ENCODE peak calls at places on chromosome 6, in five cellular contexts. C is Calu3, X is A549, M is fibroblast of lung, H is PC-9. P is an unnamed sample.

GRCh38 chr6:28474441-28475219 is 31.3 kb upstream of the ZSCAN23 start:
- DNase-seq in C (peak), M (peak), X (peak), H (peak), P (peak)

GRCh38 chr6:66179363-66179762 is 472.3 kb upstream of the EYS start:
- DNase-seq in M (peak), X (no peak), H (no peak), C (no peak), P (no peak)

GRCh38 chr6:35073211-35073610 is 67.9 kb downstream of the TCP11 start:
- DNase-seq in H (no peak), M (no peak), C (no peak), X (no peak), P (no peak)

GRCh38 chr6:14674867-14675648 is 557.5 kb downstream of the CD83 start:
- DNase-seq in C (no peak), X (no peak), M (no peak), H (no peak), P (no peak)

GRCh38 chr6:83536034-83536646 is 23.8 kb downstream of the PRSS35 start:
- DNase-seq in X (peak), H (peak), C (peak), M (peak), P (no peak)

GRCh38 chr6:163427498-163428254 is 13.2 kb downstream of the QKI start:
- DNase-seq in M (peak), H (no peak), C (no peak), X (peak), P (peak)

GRCh38 chr6:148973809-148974208 is 227.0 kb downstream of the UST start:
- DNase-seq in M (peak), C (no peak), H (no peak), X (peak), P (no peak)

GRCh38 chr6:4819706-4820283 is 43.6 kb downstream of the CDYL start:
- DNase-seq in X (no peak), C (no peak), M (no peak), H (no peak), P (no peak)

GRCh38 chr6:53439556-53439955 is 90.8 kb upstream of the ELOVL5 start:
- DNase-seq in H (no peak), X (no peak), C (no peak), M (peak), P (no peak)

GRCh38 chr6:104574135-104574750 is 285.5 kb downstream of the HACE1 start:
- DNase-seq in X (no peak), C (no peak), H (no peak), M (no peak), P (no peak)

GRCh38 chr6:139144490-139145085 is 9.7 kb downstream of the HECA start:
- DNase-seq in C (no peak), X (no peak), M (no peak), H (no peak), P (no peak)

GRCh38 chr6:129345890-129346289 is 364.1 kb downstream of the ARHGAP18 start:
- DNase-seq in C (no peak), M (peak), H (no peak), X (no peak), P (peak)

GRCh38 chr6:112017169-112017568 is 36.7 kb upstream of the CCN6 start:
- DNase-seq in M (no peak), C (no peak), H (no peak), X (no peak), P (no peak)

GRCh38 chr6:2783188-2783957 is 18.2 kb downstream of the WRNIP1 start:
- DNase-seq in C (no peak), M (no peak), X (no peak), H (no peak), P (no peak)

GRCh38 chr6:5569491-5569890 is 308.2 kb downstream of the FARS2 start:
- DNase-seq in C (no peak), H (no peak), X (no peak), M (peak), P (no peak)

GRCh38 chr6:133705731-133706130 is 183.2 kb upstream of the TCF21 start:
- DNase-seq in X (no peak), H (peak), M (peak), C (no peak), P (peak)

GRCh38 chr6:140372064-140372463 is 997.6 kb upstream of the CITED2 start:
- DNase-seq in X (no peak), H (no peak), C (no peak), M (no peak), P (no peak)

GRCh38 chr6:137845460-137845859 is 21.6 kb upstream of the TNFAIP3 start:
- DNase-seq in C (peak), M (peak), H (no peak), X (no peak), P (no peak)

GRCh38 chr6:99178168-99178567 is 171.3 kb downstream of the FAXC start:
- DNase-seq in H (peak), M (no peak), C (peak), X (no peak), P (peak)

GRCh38 chr6:88512951-88513350 is 346.8 kb upstream of the CNR1 start:
- DNase-seq in H (no peak), X (no peak), M (no peak), C (no peak), P (peak)

GRCh38 chr6:158708239-158708638 is 58.4 kb downstream of the SYTL3 start:
- DNase-seq in M (peak), C (peak), X (no peak), H (no peak), P (no peak)

GRCh38 chr6:119985952-119986736 is 636.6 kb upstream of the MAN1A1 start:
- DNase-seq in H (no peak), C (no peak), X (no peak), M (no peak), P (peak)

GRCh38 chr6:11810039-11810541 is 31.5 kb upstream of the ADTRP start:
- DNase-seq in C (peak), M (peak), H (peak), X (peak), P (peak)

GRCh38 chr6:5143625-5144311 is 58.6 kb downstream of the PPP1R3G start:
- DNase-seq in X (peak), H (peak), C (peak), M (peak), P (peak)

GRCh38 chr6:7805828-7806227 is 79.9 kb downstream of the BMP6 start:
- DNase-seq in C (no peak), X (no peak), M (no peak), H (no peak), P (no peak)

GRCh38 chr6:43181942-43182860 is at the start of gene CUL9:
- DNase-seq in M (peak), X (peak), C (peak), H (peak), P (peak)

GRCh38 chr6:35360349-35361138 is 18.2 kb downstream of the PPARD start:
- DNase-seq in H (peak), M (no peak), X (peak), C (no peak), P (no peak)

GRCh38 chr6:101341926-101342325 is 51.6 kb upstream of the GRIK2 start:
- DNase-seq in X (no peak), H (no peak), C (no peak), M (no peak), P (no peak)

GRCh38 chr6:155130161-155130853 is 133.5 kb upstream of the CLDN20 start:
- DNase-seq in H (no peak), C (no peak), M (no peak), X (no peak), P (no peak)

GRCh38 chr6:44021628-44022295 is 105.5 kb downstream of the MRPL14 start:
- DNase-seq in C (no peak), H (no peak), X (no peak), M (no peak), P (no peak)

GRCh38 chr6:3977875-3978711 is 100.8 kb downstream of the FAM217A start:
- DNase-seq in H (peak), M (peak), C (peak), X (peak), P (peak)

GRCh38 chr6:58113960-58114359 is 796.5 kb downstream of the PRIM2 start:
- DNase-seq in C (no peak), X (no peak), M (no peak), H (no peak), P (no peak)

GRCh38 chr6:33668914-33669313 is 42.6 kb downstream of the UQCC2 start:
- DNase-seq in M (no peak), H (peak), X (peak), C (peak), P (peak)

GRCh38 chr6:149566372-149567193 is at the start of gene GINM1:
- DNase-seq in H (peak), M (peak), C (peak), X (peak), P (peak)

GRCh38 chr6:105120570-105120969 is 59.2 kb downstream of the POPDC3 start:
- DNase-seq in H (no peak), M (no peak), X (no peak), C (no peak), P (no peak)

GRCh38 chr6:42177514-42178364 is 4.6 kb downstream of the GUCA1A start:
- DNase-seq in X (no peak), C (no peak), H (no peak), M (no peak), P (no peak)

GRCh38 chr6:47740714-47741113 is 41.1 kb upstream of the OPN5 start:
- DNase-seq in H (no peak), C (no peak), X (peak), M (no peak), P (no peak)

GRCh38 chr6:26543953-26544352 is 5.8 kb downstream of the HMGN4 start:
- DNase-seq in H (no peak), C (no peak), M (peak), X (peak), P (peak)
- TF ChIP-seq CTCF in H (peak), C (peak), M (peak), X (no peak), P (peak)

GRCh38 chr6:93919365-93919764 is 500.0 kb upstream of the EPHA7 start:
- DNase-seq in H (no peak), M (no peak), X (no peak), C (no peak), P (no peak)
- TF ChIP-seq CTCF in H (no peak), M (no peak), X (no peak), C (no peak), P (no peak)

GRCh38 chr6:162177733-162178132 is 549.8 kb downstream of the PRKN start:
- DNase-seq in M (peak), X (no peak), H (no peak), C (no peak), P (no peak)
- TF ChIP-seq CTCF in M (peak), X (no peak), H (no peak), C (no peak), P (no peak)

DNA sequence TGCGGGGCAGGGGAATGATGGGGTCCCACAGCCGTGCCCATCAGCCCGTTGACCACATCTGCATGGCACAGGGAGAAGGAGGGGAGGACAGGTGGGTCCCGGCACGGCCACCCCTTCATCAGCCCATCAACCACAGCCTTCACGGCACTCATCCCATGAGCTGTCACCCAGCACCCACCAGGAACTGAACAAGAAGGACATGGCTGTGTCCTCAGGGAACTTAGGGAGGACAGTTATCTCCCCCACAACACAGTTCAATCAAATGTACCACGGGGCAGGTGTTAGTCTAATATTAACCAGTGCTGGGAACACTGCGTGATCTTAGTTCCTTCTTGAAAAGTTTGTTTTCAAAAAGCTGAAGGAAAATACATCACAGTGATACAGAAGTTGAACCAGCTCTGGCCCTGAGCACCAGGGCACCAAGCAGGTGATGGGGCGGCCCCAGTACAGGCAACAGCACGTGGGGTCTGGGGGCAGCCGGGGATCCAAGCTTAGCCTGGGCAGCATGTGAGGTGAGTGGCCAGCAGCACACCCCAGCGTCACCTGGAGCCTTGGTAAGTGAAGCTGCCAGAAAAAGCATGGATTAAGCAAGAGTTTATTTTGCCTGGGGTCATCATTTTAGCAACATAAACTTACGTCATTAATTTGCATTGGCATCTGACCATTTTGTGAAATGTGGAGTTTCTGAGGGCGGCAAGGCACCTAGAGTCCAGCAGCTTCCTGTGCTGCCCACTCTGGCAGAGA is 35.5 kb upstream of the AFDN start:
- DNase-seq in X (no peak), C (peak), H (peak), M (no peak), P (peak)
- TF ChIP-seq CTCF in X (no peak), C (no peak), H (no peak), M (no peak), P (no peak)

DNA sequence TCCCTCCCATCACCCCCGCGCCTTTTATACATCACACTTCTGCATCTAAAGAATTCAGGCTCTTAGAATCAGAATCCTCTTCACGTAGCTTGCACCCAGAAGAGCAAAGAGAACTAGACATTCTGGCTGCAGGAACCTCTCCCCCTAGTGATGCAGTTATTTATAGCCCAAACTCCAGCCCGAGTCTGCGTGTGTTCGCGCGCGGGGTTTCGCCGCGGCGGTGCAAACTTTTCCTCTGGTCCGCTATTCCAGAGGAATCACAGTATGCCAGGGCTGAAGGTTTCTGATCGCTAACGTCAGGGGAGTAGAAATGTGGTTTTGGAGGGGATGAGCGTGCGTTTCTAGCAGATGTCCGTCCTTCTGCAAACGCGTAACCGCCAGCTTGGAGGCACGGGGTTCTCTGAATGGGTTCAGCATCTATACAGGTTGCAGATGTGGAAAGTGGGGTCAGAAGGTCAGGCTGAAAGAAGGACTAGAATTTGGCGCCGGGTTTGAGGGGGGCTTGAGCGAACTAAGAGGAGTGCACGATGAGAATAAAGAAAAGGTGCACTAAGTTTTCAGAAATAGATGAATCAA is 1.9 kb downstream of the EPHA7 start:
- DNase-seq in H (no peak), X (peak), C (no peak), M (peak), P (peak)
- TF ChIP-seq CTCF in H (no peak), X (no peak), C (no peak), M (peak), P (no peak)

P was measured in RWPE1.